ENCODE peak calls at places on chromosomes 13 and 19, in ten cellular contexts. U is thyroid gland, A is WERI-Rb-1, W is cardiac muscle cell, O is dorsolateral prefrontal cortex, S is DND-41, K is tibial nerve, H is fibroblast of lung, C is GM06990, J is lower lobe of right lung. Y is an unnamed sample.

GRCh38 chr13:38656699-38657098 is 30.2 kb upstream of the FREM2 start:
- DNase-seq in C (no peak), K (no peak), J (no peak), A (no peak), H (no peak), U (no peak), W (no peak), O (no peak), S (no peak), Y (no peak)

GRCh38 chr19:5952193-5953033 is 25.5 kb downstream of the RANBP3 start:
- DNase-seq in H (no peak), S (no peak), U (no peak), O (no peak), W (no peak), J (peak; percentile 39), A (no peak), C (no peak), K (no peak), Y (no peak)

GRCh38 chr13:46962286-46962941 is 65.6 kb upstream of the HTR2A start:
- DNase-seq in K (no peak), W (peak; percentile 6), S (no peak), O (no peak), A (no peak), J (no peak), U (no peak), H (peak; percentile 53), C (no peak), Y (no peak)

GRCh38 chr19:55549500-55550320 is 4.4 kb upstream of the SBK3 start:
- DNase-seq in A (peak; percentile 83), O (no peak), K (no peak), U (peak; percentile 48), S (no peak), J (no peak), H (peak; percentile 92), C (no peak), W (peak; percentile 79), Y (no peak)

GRCh38 chr19:2575734-2576481 is 100.0 kb downstream of the GADD45B start:
- DNase-seq in U (peak; percentile 48), J (no peak), K (peak; percentile 84), A (no peak), H (no peak), O (peak; percentile 18), C (no peak), S (no peak), W (peak; percentile 95), Y (peak; percentile 57)

GRCh38 chr19:9306443-9306842 is 3.2 kb downstream of the ZNF699 start:
- DNase-seq in J (no peak), H (peak; percentile 97), O (no peak), A (no peak), C (no peak), U (no peak), W (peak; percentile 62), K (no peak), S (no peak), Y (no peak)

GRCh38 chr19:11481777-11482383 is 1.0 kb upstream of the ELAVL3 start:
- DNase-seq in H (peak; percentile 80), S (no peak), O (peak; percentile 94), W (peak; percentile 93), C (peak; percentile 87), J (peak; percentile 67), U (peak; percentile 50), K (peak; percentile 34), A (peak; percentile 92), Y (peak; percentile 84)

GRCh38 chr19:1248454-1249297 is at the start of gene MIDN:
- DNase-seq in H (peak; percentile 86), S (no peak), K (peak; percentile 66), J (peak; percentile 92), W (peak; percentile 93), U (peak; percentile 83), C (peak; percentile 85), A (peak; percentile 88), O (peak; percentile 60), Y (peak; percentile 96)

GRCh38 chr13:40379794-40380608 is 286.4 kb downstream of the FOXO1 start:
- DNase-seq in C (no peak), H (no peak), K (no peak), O (no peak), U (no peak), A (no peak), S (no peak), J (no peak), W (no peak), Y (no peak)

GRCh38 chr13:49540552-49540951 is 44.8 kb downstream of the PHF11 start:
- DNase-seq in K (no peak), U (no peak), H (peak; percentile 82), O (no peak), C (peak; percentile 20), W (peak; percentile 60), J (no peak), A (no peak), S (no peak), Y (no peak)
- H3K4me3 ChIP-seq in K (peak overlapping the region; percentile 4), U (no peak overlapping the region), H (no peak overlapping the region), O (no peak overlapping the region), C (no peak overlapping the region), W (no peak overlapping the region), J (peak overlapping the region; percentile 1), A (no peak overlapping the region), S (no peak overlapping the region), Y (no peak overlapping the region)

GRCh38 chr13:36130168-36130541 is 1.0 kb downstream of the DCLK1 start:
- DNase-seq in U (no peak), O (no peak), A (no peak), S (no peak), K (no peak), C (no peak), J (no peak), W (no peak), H (no peak), Y (no peak)
- H3K27me3 ChIP-seq in U (no peaks in the 10 kb centered on the region), O (no peaks in the 10 kb centered on the region), A (no peaks in the 10 kb centered on the region), S (no peaks in the 10 kb centered on the region), K (peaks cover 8% of the 10 kb centered on the region), C (no peaks in the 10 kb centered on the region), J (peaks cover 16% of the 10 kb centered on the region), W (peaks cover 74% of the 10 kb centered on the region), H (peaks cover 9% of the 10 kb centered on the region), Y (peaks cover 34% of the 10 kb centered on the region)

DNA sequence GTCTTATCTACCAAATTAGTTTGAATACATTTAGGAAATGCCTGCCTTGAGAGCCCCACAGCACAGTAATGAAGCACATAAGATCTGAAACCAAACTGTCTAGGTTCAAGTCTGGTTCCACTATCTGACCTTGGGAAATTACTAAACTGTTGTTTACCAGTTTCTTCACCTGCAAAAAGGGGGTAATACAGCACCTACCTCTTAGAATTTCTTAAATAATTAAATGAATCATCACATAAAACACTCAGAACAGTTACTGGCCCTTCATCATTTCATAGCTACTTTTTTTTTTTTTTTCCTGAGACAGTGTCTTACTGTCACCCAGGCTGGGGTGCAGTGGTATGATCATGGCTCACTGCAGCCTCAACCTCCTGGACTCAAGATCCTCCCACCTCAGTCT is 59.6 kb downstream of the USP12 start:
- DNase-seq in J (no peak), A (no peak), K (no peak), O (no peak), U (no peak), W (no peak), C (no peak), S (no peak), H (no peak), Y (no peak)
- TF ChIP-seq CTCF in J (no peak), A (no peak), K (no peak), O (no peak), U (no peak), W (no peak), C (no peak), S (no peak), H (no peak), Y (no peak)

GRCh38 chr19:41224632-41225031 is 5.6 kb downstream of the AXL start:
- DNase-seq in K (no peak), U (no peak), J (no peak), S (no peak), A (no peak), C (no peak), H (no peak), O (no peak), W (no peak), Y (no peak)

GRCh38 chr19:41221514-41222205 is 2.6 kb downstream of the AXL start:
- DNase-seq in C (no peak), A (no peak), W (no peak), H (no peak), U (no peak), O (no peak), S (no peak), J (no peak), K (no peak), Y (no peak)

GRCh38 chr19:41219924-41220567 is 1.0 kb downstream of the AXL start:
- DNase-seq in O (no peak), C (no peak), W (peak; percentile 50), J (no peak), U (no peak), K (no peak), S (no peak), A (no peak), H (peak; percentile 72), Y (no peak)

GRCh38 chr19:41223431-41224234 is 4.6 kb downstream of the AXL start:
- DNase-seq in W (peak; percentile 44), K (no peak), A (no peak), U (no peak), S (no peak), J (no peak), H (peak; percentile 96), C (no peak), O (no peak), Y (no peak)

DNA sequence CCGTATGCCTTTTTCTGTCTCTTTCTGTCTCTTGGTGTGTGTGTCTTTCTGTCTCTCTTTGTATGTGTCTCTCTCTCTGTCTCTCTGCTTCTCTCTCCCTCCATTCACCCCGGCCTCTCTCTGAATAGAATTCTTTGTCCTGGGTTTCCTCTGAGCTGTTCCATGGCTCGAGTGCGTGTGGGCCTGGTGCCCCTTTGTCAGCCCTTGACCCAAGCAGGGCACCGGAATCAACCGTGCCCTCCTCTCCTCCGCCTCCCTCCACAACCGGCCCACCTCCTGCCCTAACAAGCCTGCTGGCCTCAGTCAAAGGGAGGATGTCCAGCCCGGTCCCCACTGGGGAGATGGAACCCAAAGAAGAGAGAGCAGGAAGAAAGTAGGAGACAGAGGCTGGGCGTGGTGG is 3.2 kb downstream of the AXL start:
- DNase-seq in J (no peak), H (no peak), A (no peak), S (no peak), W (no peak), C (no peak), K (no peak), O (no peak), U (no peak), Y (no peak)
- H3K4me3 ChIP-seq in J (no peak overlapping the region), H (peak overlapping the region; percentile 92), A (no peak overlapping the region), S (no peak overlapping the region), W (no peak overlapping the region), C (no peak overlapping the region), K (no peak overlapping the region), O (no peak overlapping the region), U (no peak overlapping the region), Y (no peak overlapping the region)